ENCODE peak calls at places on chromosomes 3 and 15, in nine cellular contexts. Z is NCI-H1092 treated with DMSO at 0.1 percent for 48 hours; Q is activated T-helper 1 cell treated with Interleukin-2 at 50 U/mL for 16 hours; W is stimulated activated naive CD8-positive, alpha-beta T cell treated with anti-CD3 and anti-CD28 coated beads, Interleukin-15, Interleukin-2, amounts not matched to agents 100 U/mL and 50 U/mL, for 24 hours; B is cerebellar cortex; V is stimulated activated naive B cell treated with anti-CD40 and anti-IgM and Interleukin-4, amounts not matched to agents 10 μg/mL and 1 μg/mL and 100 μg/mL, for 72 hours; G is stimulated activated CD4-positive, alpha-beta T cell treated with anti-CD3 and anti-CD28 coated beads, Interleukin-15, amount 100 ng/mL, for 24 hours; U is NB4; J is fibroblast of pulmonary artery. X is an unnamed sample.

GRCh38 chr3:52793702-52794611 is 639 bp upstream of the ITIH3 start:
- DNase-seq in B (no peak), Z (no peak), W (no peak), U (no peak), J (no peak), Q (no peak), V (no peak), G (no peak), X (no peak)

GRCh38 chr15:74794248-74794969 is 12.5 kb downstream of the CSK start:
- DNase-seq in W (no peak), V (no peak), G (no peak), B (no peak), J (no peak), Z (no peak), Q (no peak), U (no peak), X (no peak)

GRCh38 chr3:128360243-128360642 is 106.4 kb downstream of the DNAJB8 start:
- DNase-seq in U (no peak), J (no peak), Z (no peak), V (no peak), W (no peak), Q (no peak), B (no peak), G (no peak), X (no peak)

GRCh38 chr3:4839278-4839677 is 140.0 kb upstream of the BHLHE40 start:
- DNase-seq in J (no peak), V (no peak), U (no peak), W (no peak), Z (no peak), B (no peak), G (no peak), Q (no peak), X (no peak)

GRCh38 chr3:197953881-197954280 is 3.9 kb downstream of the RPL35A start:
- DNase-seq in Z (no peak), B (no peak), V (no peak), J (peak; percentile 52), W (no peak), U (no peak), Q (no peak), G (peak; percentile 3), X (no peak)

GRCh38 chr3:1275495-1275894 is 182.7 kb downstream of the CNTN6 start:
- DNase-seq in Z (peak; percentile 4), W (no peak), V (no peak), G (peak; percentile 1), J (no peak), Q (no peak), B (no peak), U (peak; percentile 42), X (peak; percentile 1)

GRCh38 chr15:42775431-42775830 is 38.5 kb upstream of the CDAN1 start:
- DNase-seq in V (no peak), Q (no peak), U (no peak), W (no peak), Z (no peak), J (no peak), G (no peak), B (no peak), X (no peak)

GRCh38 chr15:89382288-89382687 is 47.7 kb upstream of the POLG start:
- DNase-seq in G (no peak), J (no peak), Q (no peak), W (no peak), V (no peak), Z (no peak), B (no peak), U (no peak), X (no peak)

GRCh38 chr3:17640466-17640865 is 102.0 kb downstream of the TBC1D5 start:
- DNase-seq in B (no peak), J (peak; percentile 39), Q (no peak), U (no peak), Z (no peak), V (no peak), W (no peak), G (no peak), X (no peak)

GRCh38 chr3:42476225-42477160 is 25.9 kb upstream of the VIPR1 start:
- DNase-seq in V (no peak), W (no peak), U (no peak), J (peak; percentile 39), G (no peak), Z (no peak), Q (no peak), B (no peak), X (peak; percentile 33)

GRCh38 chr15:63896336-63897115 is 62.8 kb upstream of the HERC1 start:
- DNase-seq in U (peak; percentile 92), B (no peak), J (peak; percentile 50), W (peak; percentile 60), V (peak; percentile 58), Q (no peak), Z (no peak), G (peak; percentile 19), X (no peak)

GRCh38 chr15:55108448-55108847 is 88.3 kb downstream of the RSL24D1 start:
- DNase-seq in Z (no peak), J (no peak), Q (no peak), U (no peak), G (no peak), B (no peak), W (no peak), V (no peak), X (no peak)

GRCh38 chr3:64238971-64239667 is 13.9 kb upstream of the PRICKLE2 start:
- DNase-seq in G (no peak), Z (no peak), Q (no peak), W (no peak), U (no peak), B (no peak), J (peak; percentile 95), V (no peak), X (no peak)

GRCh38 chr3:80043226-80043625 is 275.4 kb upstream of the ROBO1 start:
- DNase-seq in Q (no peak), Z (no peak), J (no peak), W (no peak), G (no peak), V (no peak), B (no peak), U (no peak), X (no peak)

GRCh38 chr15:91694829-91695205 is 158.7 kb upstream of the SLCO3A1 start:
- DNase-seq in Z (no peak), U (peak; percentile 25), B (peak; percentile 1), G (no peak), Q (no peak), J (peak; percentile 78), V (no peak), W (no peak), X (no peak)

GRCh38 chr15:98416222-98416835 is 232.0 kb upstream of the IGF1R start:
- DNase-seq in J (no peak), V (no peak), W (no peak), U (no peak), Z (no peak), B (no peak), Q (no peak), G (no peak), X (no peak)

GRCh38 chr3:126970101-126970500 is 12.8 kb upstream of the PLXNA1 start:
- DNase-seq in Q (no peak), B (no peak), Z (no peak), J (no peak), G (no peak), U (no peak), W (no peak), V (no peak), X (no peak)

GRCh38 chr3:17070560-17070959 is 185.8 kb downstream of the PLCL2 start:
- DNase-seq in J (peak; percentile 44), Z (peak; percentile 88), V (no peak), G (no peak), Q (no peak), W (no peak), U (no peak), B (peak; percentile 66), X (peak; percentile 57)

GRCh38 chr3:58084788-58085543 is 76.7 kb downstream of the FLNB start:
- DNase-seq in U (no peak), Z (no peak), B (no peak), J (no peak), Q (no peak), V (no peak), W (peak; percentile 13), G (no peak), X (no peak)

GRCh38 chr15:96626936-96627577 is 296.6 kb downstream of the NR2F2 start:
- DNase-seq in Z (no peak), J (no peak), Q (no peak), V (no peak), U (no peak), W (no peak), B (no peak), G (no peak), X (no peak)

GRCh38 chr15:33234019-33234418 is 39.5 kb upstream of the FMN1 start:
- DNase-seq in Z (no peak), Q (no peak), V (no peak), W (no peak), J (peak; percentile 54), B (peak; percentile 28), U (peak; percentile 23), G (no peak), X (no peak)

GRCh38 chr3:153089620-153090019 is 72.4 kb upstream of the RAP2B start:
- DNase-seq in U (no peak), Z (no peak), W (no peak), G (no peak), V (no peak), J (no peak), Q (no peak), B (no peak), X (no peak)

GRCh38 chr3:123025642-123026521 is 1.7 kb downstream of the SEMA5B start:
- DNase-seq in Q (no peak), V (no peak), B (no peak), Z (no peak), U (no peak), G (peak; percentile 4), W (no peak), J (no peak), X (no peak)

GRCh38 chr3:129278970-129279906 is 568 bp downstream of the HMCES start:
- DNase-seq in W (peak; percentile 72), U (peak; percentile 64), G (peak; percentile 79), Z (peak; percentile 30), J (peak; percentile 69), B (peak; percentile 31), V (peak; percentile 47), Q (peak; percentile 10), X (peak; percentile 64)

GRCh38 chr3:105912891-105913290 is 44.1 kb upstream of the CBLB start:
- DNase-seq in Z (no peak), B (no peak), G (no peak), J (no peak), V (no peak), U (no peak), Q (no peak), W (no peak), X (no peak)

GRCh38 chr3:31079691-31080090 is 185.2 kb upstream of the GADL1 start:
- DNase-seq in Z (no peak), W (no peak), B (no peak), U (no peak), G (no peak), V (no peak), Q (no peak), J (no peak), X (no peak)

GRCh38 chr3:141410861-141411771 is 42.8 kb downstream of the ZBTB38 start:
- DNase-seq in V (no peak), W (peak; percentile 50), B (peak; percentile 47), G (peak; percentile 49), Q (no peak), U (no peak), J (no peak), Z (peak; percentile 68), X (peak; percentile 81)

GRCh38 chr15:24878153-24878552 is 76.6 kb upstream of the SNRPN start:
- DNase-seq in Q (no peak), J (peak; percentile 36), W (peak; percentile 6), V (no peak), Z (no peak), G (peak; percentile 7), B (peak; percentile 52), U (no peak), X (no peak)

GRCh38 chr15:73862276-73862675 is 11.1 kb upstream of the TBC1D21 start:
- DNase-seq in V (no peak), G (no peak), B (no peak), Q (no peak), U (no peak), Z (no peak), W (no peak), J (no peak), X (no peak)

GRCh38 chr15:96335429-96335807 is 4.9 kb downstream of the NR2F2 start:
- DNase-seq in J (peak; percentile 49), U (no peak), Z (no peak), B (no peak), V (no peak), Q (no peak), W (no peak), G (no peak), X (no peak)

GRCh38 chr3:13160619-13161018 is 87.4 kb upstream of the IQSEC1 start:
- DNase-seq in V (no peak), W (no peak), U (no peak), Z (no peak), G (no peak), B (no peak), Q (no peak), J (no peak), X (no peak)